ENCODE peak calls at places on chromosomes 7 and 10, in six cellular contexts. Y is stomach, T is testis, R is body of pancreas, J is GM12892, L is A549. V is an unnamed sample.
A peak's percentile ranks its signal among the peaks of the same experiment; 100 is the strongest.

GRCh38 chr7:3230908-3231307 is 70.1 kb upstream of the SDK1 start:
- DNase-seq in Y (no peak), T (no peak), R (no peak), J (no peak), L (no peak), V (no peak)

GRCh38 chr10:77874872-77875271 is 51.7 kb downstream of the DLG5 start:
- DNase-seq in Y (no peak), T (no peak), R (no peak), J (no peak), L (no peak), V (no peak)

GRCh38 chr10:18665815-18666558 is 6.8 kb downstream of the ARL5B start:
- DNase-seq in Y (no peak), T (no peak), R (no peak), J (no peak), L (no peak), V (no peak)

GRCh38 chr10:110214380-110214826 is 7.0 kb downstream of the MXI1 start:
- DNase-seq in Y (no peak), T (no peak), R (no peak), J (no peak), L (no peak), V (no peak)

GRCh38 chr7:18685961-18686360 is 190.4 kb downstream of the HDAC9 start:
- DNase-seq in Y (no peak), T (no peak), R (no peak), J (no peak), L (no peak), V (no peak)

GRCh38 chr7:70570961-70571360 is 561.0 kb upstream of the GALNT17 start:
- DNase-seq in Y (no peak), T (no peak), R (no peak), J (no peak), L (no peak), V (no peak)

GRCh38 chr7:144908943-144909556 is 73.2 kb upstream of the TPK1 start:
- DNase-seq in Y (no peak), T (no peak), R (no peak), J (no peak), L (no peak), V (no peak)

GRCh38 chr10:132140167-132140925 is 46.4 kb upstream of the DPYSL4 start:
- DNase-seq in Y (no peak), T (no peak), R (no peak), J (no peak), L (no peak), V (no peak)

GRCh38 chr10:13788320-13788600 is 201.5 kb downstream of the PRPF18 start:
- DNase-seq in Y (no peak), T (no peak), R (no peak), J (no peak), L (no peak), V (no peak)

GRCh38 chr7:156668130-156668741 is 27.7 kb downstream of the RNF32 start:
- DNase-seq in Y (peak; percentile 71), T (no peak), R (no peak), J (no peak), L (no peak), V (no peak)

GRCh38 chr7:148014473-148014872 is 576.1 kb upstream of the C7orf33 start:
- DNase-seq in Y (no peak), T (no peak), R (no peak), J (no peak), L (no peak), V (no peak)

GRCh38 chr10:50416181-50416824 is 165.0 kb upstream of the ASAH2 start:
- DNase-seq in Y (no peak), T (no peak), R (no peak), J (no peak), L (peak; percentile 19), V (peak; percentile 50)

GRCh38 chr10:34570887-34571286 is 244.2 kb downstream of the PARD3 start:
- DNase-seq in Y (no peak), T (no peak), R (no peak), J (no peak), L (no peak), V (no peak)

GRCh38 chr10:72511414-72511813 is 114.5 kb downstream of the MICU1 start:
- DNase-seq in Y (no peak), T (no peak), R (no peak), J (no peak), L (no peak), V (no peak)

GRCh38 chr10:1373287-1373686 is 317.1 kb downstream of the WDR37 start:
- DNase-seq in Y (no peak), T (no peak), R (no peak), J (no peak), L (no peak), V (no peak)

GRCh38 chr10:3190817-3191216 is 18.2 kb upstream of the PITRM1 start:
- DNase-seq in Y (no peak), T (no peak), R (no peak), J (no peak), L (no peak), V (no peak)

GRCh38 chr10:131814567-131815290 is 86.1 kb upstream of the PPP2R2D start:
- DNase-seq in Y (peak; percentile 25), T (no peak), R (no peak), J (no peak), L (no peak), V (no peak)

GRCh38 chr10:33483124-33483794 is 148.8 kb upstream of the NRP1 start:
- DNase-seq in Y (no peak), T (no peak), R (no peak), J (no peak), L (no peak), V (no peak)

GRCh38 chr10:119735451-119735850 is 9.6 kb downstream of the INPP5F start:
- DNase-seq in Y (no peak), T (no peak), R (no peak), J (no peak), L (no peak), V (no peak)

GRCh38 chr7:101171442-101171837 is 6.1 kb upstream of the VGF start:
- DNase-seq in Y (no peak), T (no peak), R (no peak), J (no peak), L (no peak), V (no peak)

GRCh38 chr7:12949060-12950045 is 261.9 kb downstream of the ARL4A start:
- DNase-seq in Y (no peak), T (no peak), R (no peak), J (no peak), L (no peak), V (no peak)

GRCh38 chr7:130493275-130493868 is 1.5 kb downstream of the MEST start:
- DNase-seq in Y (no peak), T (no peak), R (no peak), J (no peak), L (no peak), V (no peak)

GRCh38 chr10:10826125-10826524 is 191.5 kb upstream of the CELF2 start:
- DNase-seq in Y (no peak), T (no peak), R (no peak), J (no peak), L (no peak), V (no peak)

GRCh38 chr7:131654668-131655326 is 98.4 kb upstream of the PODXL start:
- DNase-seq in Y (peak; percentile 88), T (peak; percentile 93), R (peak; percentile 84), J (peak; percentile 88), L (peak; percentile 89), V (peak; percentile 82)

GRCh38 chr10:71727429-71728217 is 8.0 kb upstream of the C10orf105 start:
- DNase-seq in Y (peak; percentile 70), T (peak; percentile 60), R (peak; percentile 74), J (peak; percentile 67), L (no peak), V (peak; percentile 90)

GRCh38 chr10:3783721-3784432 is 1.1 kb downstream of the KLF6 start:
- DNase-seq in Y (peak; percentile 61), T (peak; percentile 75), R (peak; percentile 80), J (no peak), L (no peak), V (peak; percentile 64)

DNA sequence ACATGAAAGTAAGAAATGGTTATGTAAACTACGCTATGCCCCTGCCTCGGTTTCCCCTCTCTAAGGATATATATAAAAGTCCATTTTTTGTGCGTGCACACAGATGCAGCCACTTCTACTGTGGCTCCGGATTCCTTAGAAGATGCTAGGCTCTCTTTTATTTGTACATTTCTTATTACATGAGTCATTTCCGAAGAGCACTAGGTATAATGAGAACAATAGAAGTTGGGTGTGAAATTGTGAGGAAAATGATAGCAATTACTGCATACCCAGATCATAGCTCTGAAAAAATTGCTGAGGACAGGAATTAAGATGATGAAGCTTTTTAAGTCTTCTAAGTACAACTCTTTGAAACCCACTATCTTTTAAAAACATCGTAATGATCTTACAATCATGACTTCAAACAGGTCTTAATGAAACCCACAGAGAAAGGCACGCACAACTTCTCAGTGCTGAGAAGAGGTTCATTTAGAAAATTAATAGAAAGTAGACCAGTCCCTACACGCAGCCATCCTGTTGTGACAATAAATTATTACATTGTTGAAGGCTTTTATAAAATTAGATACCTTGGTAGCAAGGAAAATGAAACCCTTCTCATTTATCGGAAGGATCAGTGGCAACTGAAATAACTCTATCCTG is 96.2 kb upstream of the FGFR2 start:
- DNase-seq in Y (no peak), T (no peak), R (no peak), J (no peak), L (no peak), V (no peak)
- TF ChIP-seq POLR2A in Y (no peak), T (no peak), R (no peak), J (no peak), L (no peak), V (no peak)

DNA sequence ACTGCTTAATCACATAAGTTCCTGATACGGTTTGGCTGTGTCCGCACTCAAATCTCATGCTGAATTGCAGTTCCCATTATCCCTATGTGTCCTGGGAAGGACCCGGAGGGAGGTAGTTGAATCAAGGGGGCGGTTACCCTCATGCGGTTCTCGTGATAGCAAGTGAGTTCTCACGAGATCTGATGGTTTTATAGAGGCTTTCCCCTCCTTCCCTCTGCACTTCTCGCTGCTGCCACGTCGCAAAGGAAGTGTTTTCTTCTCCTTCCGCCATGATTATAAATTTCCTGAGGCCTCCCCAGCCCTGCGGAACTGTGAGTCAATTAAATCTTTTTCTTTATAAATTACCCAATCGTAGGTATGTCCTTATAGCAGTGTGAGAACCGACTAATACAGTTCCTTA is 226.2 kb downstream of the SKAP2 start:
- DNase-seq in Y (no peak), T (peak; percentile 32), R (no peak), J (no peak), L (no peak), V (no peak)
- TF ChIP-seq POLR2A in Y (no peak), T (no peak), R (no peak), J (no peak), L (no peak), V (no peak)

GRCh38 chr10:133379152-133379800 is at the start of gene PAOX:
- DNase-seq in Y (peak; percentile 75), T (peak; percentile 67), R (peak; percentile 72), J (peak; percentile 88), L (peak; percentile 59), V (peak; percentile 57)
- TF ChIP-seq POLR2A in Y (no peak), T (no peak), R (no peak), J (peak; percentile 56), L (peak; percentile 18), V (no peak)

GRCh38 chr7:114710495-114710894 is 211.4 kb upstream of the MDFIC start:
- DNase-seq in Y (no peak), T (no peak), R (no peak), J (no peak), L (no peak), V (no peak)

GRCh38 chr7:114711244-114711643 is 210.7 kb upstream of the MDFIC start:
- DNase-seq in Y (no peak), T (no peak), R (no peak), J (no peak), L (no peak), V (no peak)

GRCh38 chr7:114720725-114721124 is 201.2 kb upstream of the MDFIC start:
- DNase-seq in Y (no peak), T (no peak), R (no peak), J (no peak), L (no peak), V (no peak)

GRCh38 chr7:114718861-114719260 is 203.0 kb upstream of the MDFIC start:
- DNase-seq in Y (no peak), T (no peak), R (no peak), J (no peak), L (no peak), V (no peak)

GRCh38 chr7:114715907-114716306 is 206.0 kb upstream of the MDFIC start:
- DNase-seq in Y (no peak), T (no peak), R (no peak), J (no peak), L (no peak), V (no peak)
- TF ChIP-seq POLR2A in Y (no peak), T (no peak), R (no peak), J (no peak), L (no peak), V (no peak)

V was measured in erythroblast.